ENCODE peak calls at places on chromosomes 6 and 20, in four cellular contexts. X is HepG2, K is H1, Z is K562. W is an unnamed sample.

GRCh38 chr6:160992323-160993314 is 1.1 kb downstream of the MAP3K4 start:
- DNase-seq in K (peak), Z (peak), X (peak), W (no peak)

GRCh38 chr6:16876201-16876600 is 114.9 kb upstream of the ATXN1 start:
- DNase-seq in K (no peak), X (no peak), Z (no peak), W (no peak)

GRCh38 chr6:82111114-82111513 is 136.4 kb downstream of the IBTK start:
- DNase-seq in K (no peak), Z (no peak), X (no peak), W (no peak)

GRCh38 chr6:130212215-130212874 is 10.4 kb downstream of the SAMD3 start:
- DNase-seq in Z (no peak), K (no peak), X (no peak), W (no peak)

GRCh38 chr20:39903806-39904205 is 785.2 kb downstream of the MAFB start:
- DNase-seq in Z (no peak), K (no peak), X (no peak), W (no peak)

GRCh38 chr6:22737331-22737730 is 168.0 kb downstream of the HDGFL1 start:
- DNase-seq in X (no peak), Z (peak), K (peak), W (peak)

GRCh38 chr6:106974337-106974998 is at the start of gene CD24:
- DNase-seq in X (no peak), K (peak), Z (peak), W (no peak)

GRCh38 chr20:45322952-45323383 is 14.9 kb upstream of the MATN4 start:
- DNase-seq in X (peak), Z (peak), K (no peak), W (no peak)

GRCh38 chr6:166760288-166760687 is 133.2 kb upstream of the RPS6KA2 start:
- DNase-seq in Z (no peak), K (no peak), X (no peak), W (no peak)

GRCh38 chr6:148242180-148242579 is 100.5 kb upstream of the SASH1 start:
- DNase-seq in Z (no peak), K (no peak), X (no peak), W (no peak)

GRCh38 chr6:102942206-102942605 is 1548.7 kb downstream of the GRIK2 start:
- DNase-seq in X (no peak), K (no peak), Z (no peak), W (no peak)

GRCh38 chr20:40868568-40869223 is 159.9 kb upstream of the TOP1 start:
- DNase-seq in Z (no peak), K (no peak), X (no peak), W (no peak)

GRCh38 chr6:53986721-53987526 is 124.3 kb upstream of the MLIP start:
- DNase-seq in K (no peak), X (no peak), Z (no peak), W (no peak)

GRCh38 chr6:74607934-74608333 is 597.9 kb downstream of the COL12A1 start:
- DNase-seq in Z (no peak), K (no peak), X (no peak), W (no peak)

GRCh38 chr6:336159-337114 is 44.1 kb downstream of the DUSP22 start:
- DNase-seq in X (no peak), Z (no peak), K (no peak), W (peak)

GRCh38 chr20:20456736-20457135 is 88.8 kb downstream of the INSM1 start:
- DNase-seq in X (no peak), Z (no peak), K (no peak), W (no peak)

GRCh38 chr20:17972121-17972520 is 3.3 kb downstream of the MGME1 start:
- DNase-seq in X (no peak), Z (no peak), K (no peak), W (no peak)

GRCh38 chr6:52647199-52647598 is 23.7 kb upstream of the TMEM14A start:
- DNase-seq in K (no peak), Z (no peak), X (no peak), W (no peak)

GRCh38 chr20:61118429-61119224 is 133.4 kb upstream of the CDH4 start:
- DNase-seq in K (no peak), X (no peak), Z (no peak), W (no peak)

GRCh38 chr20:36856691-36857635 is 19.0 kb upstream of the TLDC2 start:
- DNase-seq in K (no peak), X (no peak), Z (no peak), W (no peak)

GRCh38 chr6:129686941-129687627 is 22.9 kb downstream of the ARHGAP18 start:
- DNase-seq in K (no peak), Z (no peak), X (no peak), W (peak)

GRCh38 chr6:53347250-53347920 is 1.4 kb downstream of the ELOVL5 start:
- DNase-seq in K (no peak), Z (peak), X (no peak), W (no peak)

GRCh38 chr6:159151266-159151855 is 17.8 kb upstream of the FNDC1 start:
- DNase-seq in Z (peak), K (no peak), X (peak), W (no peak)

GRCh38 chr20:25437153-25437581 is 29.7 kb downstream of the GINS1 start:
- DNase-seq in X (no peak), K (peak), Z (no peak), W (no peak)
- H3K9ac ChIP-seq in X (no peak), K (peak), Z (no peak), W (no peak)

GRCh38 chr20:35714127-35714526 is 14.9 kb downstream of the ROMO1 start:
- DNase-seq in Z (no peak), K (no peak), X (no peak), W (no peak)
- TF ChIP-seq BRCA1 in Z (no peak), K (no peak), X (no peak), W (no peak)

DNA sequence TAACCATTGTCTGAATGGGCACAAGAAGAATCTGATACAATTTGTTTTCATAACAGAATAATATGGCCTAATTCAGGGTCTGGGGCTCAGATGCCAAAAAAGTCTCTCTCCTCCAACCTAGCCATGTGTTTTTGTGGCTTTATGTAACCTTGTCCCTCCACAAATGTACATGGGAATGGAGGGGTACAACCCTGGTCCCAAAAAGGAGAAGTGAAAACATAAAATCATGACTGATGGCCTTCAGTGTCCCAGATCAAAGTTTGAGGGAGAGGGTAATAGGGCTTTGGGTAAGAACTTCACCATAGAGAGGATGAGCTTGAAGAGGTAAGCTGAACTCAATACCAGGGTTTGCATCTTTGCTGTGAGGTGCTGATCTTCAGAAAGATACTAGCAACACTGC is 136.3 kb upstream of the BACH2 start:
- DNase-seq in X (no peak), K (no peak), Z (no peak), W (no peak)
- H3K9ac ChIP-seq in X (no peak), K (no peak), Z (no peak), W (no peak)

DNA sequence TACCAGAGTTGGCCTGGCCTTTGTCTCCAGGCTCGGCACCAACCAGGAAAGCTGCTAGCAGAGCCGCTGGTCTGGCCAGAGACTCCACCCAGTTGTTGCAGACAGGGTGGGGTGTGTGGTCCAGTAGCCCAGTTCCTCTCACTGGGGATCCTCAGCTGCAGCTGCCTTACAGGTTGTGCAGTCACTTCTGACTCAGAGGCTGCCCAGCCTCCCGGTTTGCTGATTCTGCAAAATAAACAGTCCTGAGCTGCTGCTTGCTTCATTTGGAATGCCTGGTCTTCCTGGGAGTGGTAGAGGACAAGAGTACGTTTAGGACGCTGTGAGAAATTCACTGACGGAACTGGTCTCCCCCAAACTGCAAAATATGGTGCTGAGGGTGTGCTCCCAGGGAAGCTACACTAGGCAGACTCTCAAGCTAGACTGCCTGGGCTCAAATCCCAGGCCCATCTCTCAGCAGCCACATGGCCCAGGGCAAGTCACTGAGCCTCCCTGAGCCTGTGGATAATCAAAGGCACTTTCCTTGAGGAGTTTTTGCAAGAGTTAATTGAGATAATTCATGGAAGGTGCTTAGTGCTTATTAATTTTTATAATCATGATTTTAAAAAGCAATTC is 246.1 kb downstream of the TFAP2C start:
- DNase-seq in X (no peak), K (no peak), Z (no peak), W (no peak)
- TF ChIP-seq BRCA1 in X (no peak), K (no peak), Z (no peak), W (no peak)

GRCh38 chr6:4036581-4036980 is 42.4 kb downstream of the FAM217A start:
- DNase-seq in K (no peak), X (no peak), Z (no peak), W (no peak)

GRCh38 chr6:4028051-4028450 is 50.9 kb downstream of the FAM217A start:
- DNase-seq in K (no peak), X (no peak), Z (peak), W (no peak)

GRCh38 chr6:4030672-4031071 is 48.3 kb downstream of the FAM217A start:
- DNase-seq in Z (no peak), X (no peak), K (no peak), W (no peak)

GRCh38 chr6:4032475-4032874 is 46.5 kb downstream of the FAM217A start:
- DNase-seq in Z (no peak), X (no peak), K (no peak), W (no peak)

GRCh38 chr6:4031442-4031841 is 47.5 kb downstream of the FAM217A start:
- DNase-seq in Z (no peak), X (no peak), K (no peak), W (no peak)
- H3K9ac ChIP-seq in Z (no peak), X (no peak), K (no peak), W (no peak)

DNA sequence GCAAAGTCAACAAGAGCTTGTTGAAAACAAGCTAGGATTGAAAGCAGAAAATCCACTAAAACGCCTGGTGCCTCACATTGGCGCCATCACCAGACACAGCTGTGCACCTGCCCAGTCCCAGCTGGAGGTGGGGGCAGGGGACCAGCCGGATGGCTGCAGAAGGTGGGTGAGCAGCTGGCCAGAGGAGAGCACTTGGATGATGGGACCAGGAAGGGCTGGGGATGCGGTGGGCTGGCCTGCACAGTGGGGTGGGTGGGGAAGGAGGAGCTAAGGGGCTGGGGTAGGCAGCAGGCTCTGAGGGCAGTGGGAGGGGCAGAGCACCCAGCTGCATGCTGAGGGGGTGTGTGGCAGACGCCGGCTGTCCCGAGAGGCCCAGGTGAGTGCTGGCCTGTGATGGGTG is 7.1 kb downstream of the CABLES2 start:
- DNase-seq in X (no peak), K (no peak), Z (no peak), W (no peak)
- TF ChIP-seq BRCA1 in X (no peak), K (no peak), Z (no peak), W (no peak)

DNA sequence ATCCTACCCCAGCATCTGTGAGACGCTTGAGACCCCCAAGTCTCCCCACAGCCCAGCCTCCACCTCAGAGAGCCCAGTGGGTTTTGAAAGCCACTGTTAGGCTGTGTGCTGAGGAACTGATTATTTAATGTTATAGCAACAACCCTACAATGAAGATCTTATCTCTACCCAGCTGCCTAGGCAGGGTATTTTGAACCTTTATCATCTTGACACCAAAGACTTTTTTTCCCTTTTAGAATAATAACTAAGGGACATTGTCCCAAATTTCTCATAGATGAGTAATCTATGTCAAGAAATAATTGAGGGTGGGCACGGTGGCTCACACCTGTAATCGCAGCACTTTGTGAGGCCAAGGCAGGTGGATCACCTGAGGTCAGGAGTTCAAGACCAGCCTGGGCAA is 26.2 kb downstream of the HM13 start:
- DNase-seq in K (no peak), Z (no peak), X (no peak), W (no peak)
- H3K9ac ChIP-seq in K (no peak), Z (peak), X (no peak), W (no peak)

GRCh38 chr6:15626878-15627683 is 35.7 kb downstream of the DTNBP1 start:
- DNase-seq in Z (peak), X (no peak), K (no peak), W (no peak)
- TF ChIP-seq BRCA1 in Z (no peak), X (no peak), K (no peak), W (no peak)